ENCODE peak calls at places on chromosome 1, in six cellular contexts. One of them, this sample, is unnamed.

GRCh38 chr1:36528361-36529349 is 45.9 kb upstream of the CSF3R start:
- DNase-seq in activated T-helper 9 cell treated with anti-CD3 and anti-CD28 coated beads, Interleukin-2, amount 50 U/mL, for 16 hours: no peak
- DNase-seq in upper lobe of right lung: no peak
- DNase-seq in stimulated activated CD8-positive, alpha-beta memory T cell treated with anti-CD3 and anti-CD28 coated beads, Interleukin-12 subunit alpha, Interleukin-12 subunit beta, amount 100 ng/mL, for 4 hours: no peak
- DNase-seq in keratinocyte: no peak
- DNase-seq in endothelial cell: no peak
- DNase-seq in this sample: no peak

GRCh38 chr1:154419620-154420020 is 14.5 kb downstream of the IL6R start:
- DNase-seq in activated T-helper 9 cell treated with anti-CD3 and anti-CD28 coated beads, Interleukin-2, amount 50 U/mL, for 16 hours: no peak
- DNase-seq in upper lobe of right lung: peak; percentile 90
- DNase-seq in stimulated activated CD8-positive, alpha-beta memory T cell treated with anti-CD3 and anti-CD28 coated beads, Interleukin-12 subunit alpha, Interleukin-12 subunit beta, amount 100 ng/mL, for 4 hours: no peak
- DNase-seq in keratinocyte: no peak
- DNase-seq in endothelial cell: no peak
- DNase-seq in this sample: no peak

GRCh38 chr1:44576456-44577150 is 97.7 kb downstream of the TMEM53 start:
- DNase-seq in activated T-helper 9 cell treated with anti-CD3 and anti-CD28 coated beads, Interleukin-2, amount 50 U/mL, for 16 hours: no peak
- DNase-seq in upper lobe of right lung: no peak
- DNase-seq in stimulated activated CD8-positive, alpha-beta memory T cell treated with anti-CD3 and anti-CD28 coated beads, Interleukin-12 subunit alpha, Interleukin-12 subunit beta, amount 100 ng/mL, for 4 hours: no peak
- DNase-seq in keratinocyte: no peak
- DNase-seq in endothelial cell: peak; percentile 54
- DNase-seq in this sample: no peak

GRCh38 chr1:193543259-193543658 is 356.8 kb upstream of the B3GALT2 start:
- DNase-seq in activated T-helper 9 cell treated with anti-CD3 and anti-CD28 coated beads, Interleukin-2, amount 50 U/mL, for 16 hours: no peak
- DNase-seq in upper lobe of right lung: no peak
- DNase-seq in stimulated activated CD8-positive, alpha-beta memory T cell treated with anti-CD3 and anti-CD28 coated beads, Interleukin-12 subunit alpha, Interleukin-12 subunit beta, amount 100 ng/mL, for 4 hours: no peak
- DNase-seq in keratinocyte: no peak
- DNase-seq in endothelial cell: no peak
- DNase-seq in this sample: no peak

GRCh38 chr1:87572008-87572407 is 243.3 kb downstream of the LMO4 start:
- DNase-seq in activated T-helper 9 cell treated with anti-CD3 and anti-CD28 coated beads, Interleukin-2, amount 50 U/mL, for 16 hours: no peak
- DNase-seq in upper lobe of right lung: no peak
- DNase-seq in stimulated activated CD8-positive, alpha-beta memory T cell treated with anti-CD3 and anti-CD28 coated beads, Interleukin-12 subunit alpha, Interleukin-12 subunit beta, amount 100 ng/mL, for 4 hours: no peak
- DNase-seq in keratinocyte: no peak
- DNase-seq in endothelial cell: no peak
- DNase-seq in this sample: no peak

GRCh38 chr1:24954631-24955030 is 24.6 kb upstream of the RUNX3 start:
- DNase-seq in activated T-helper 9 cell treated with anti-CD3 and anti-CD28 coated beads, Interleukin-2, amount 50 U/mL, for 16 hours: no peak
- DNase-seq in upper lobe of right lung: no peak
- DNase-seq in stimulated activated CD8-positive, alpha-beta memory T cell treated with anti-CD3 and anti-CD28 coated beads, Interleukin-12 subunit alpha, Interleukin-12 subunit beta, amount 100 ng/mL, for 4 hours: no peak
- DNase-seq in keratinocyte: no peak
- DNase-seq in endothelial cell: no peak
- DNase-seq in this sample: no peak

GRCh38 chr1:66439028-66439427 is 94.9 kb upstream of the SGIP1 start:
- DNase-seq in activated T-helper 9 cell treated with anti-CD3 and anti-CD28 coated beads, Interleukin-2, amount 50 U/mL, for 16 hours: no peak
- DNase-seq in upper lobe of right lung: no peak
- DNase-seq in stimulated activated CD8-positive, alpha-beta memory T cell treated with anti-CD3 and anti-CD28 coated beads, Interleukin-12 subunit alpha, Interleukin-12 subunit beta, amount 100 ng/mL, for 4 hours: no peak
- DNase-seq in keratinocyte: no peak
- DNase-seq in endothelial cell: no peak
- DNase-seq in this sample: no peak

GRCh38 chr1:201774224-201774982 is 54.6 kb upstream of the IPO9 start:
- DNase-seq in activated T-helper 9 cell treated with anti-CD3 and anti-CD28 coated beads, Interleukin-2, amount 50 U/mL, for 16 hours: no peak
- DNase-seq in upper lobe of right lung: no peak
- DNase-seq in stimulated activated CD8-positive, alpha-beta memory T cell treated with anti-CD3 and anti-CD28 coated beads, Interleukin-12 subunit alpha, Interleukin-12 subunit beta, amount 100 ng/mL, for 4 hours: no peak
- DNase-seq in keratinocyte: no peak
- DNase-seq in endothelial cell: no peak
- DNase-seq in this sample: no peak

GRCh38 chr1:197140123-197140522 is 6.3 kb downstream of the ASPM start:
- DNase-seq in activated T-helper 9 cell treated with anti-CD3 and anti-CD28 coated beads, Interleukin-2, amount 50 U/mL, for 16 hours: no peak
- DNase-seq in upper lobe of right lung: no peak
- DNase-seq in stimulated activated CD8-positive, alpha-beta memory T cell treated with anti-CD3 and anti-CD28 coated beads, Interleukin-12 subunit alpha, Interleukin-12 subunit beta, amount 100 ng/mL, for 4 hours: no peak
- DNase-seq in keratinocyte: no peak
- DNase-seq in endothelial cell: no peak
- DNase-seq in this sample: no peak

GRCh38 chr1:168521391-168522000 is 22.3 kb downstream of the XCL2 start:
- DNase-seq in activated T-helper 9 cell treated with anti-CD3 and anti-CD28 coated beads, Interleukin-2, amount 50 U/mL, for 16 hours: no peak
- DNase-seq in upper lobe of right lung: no peak
- DNase-seq in stimulated activated CD8-positive, alpha-beta memory T cell treated with anti-CD3 and anti-CD28 coated beads, Interleukin-12 subunit alpha, Interleukin-12 subunit beta, amount 100 ng/mL, for 4 hours: no peak
- DNase-seq in keratinocyte: no peak
- DNase-seq in endothelial cell: no peak
- DNase-seq in this sample: no peak

GRCh38 chr1:81254560-81254959 is 546.2 kb upstream of the ADGRL2 start:
- DNase-seq in activated T-helper 9 cell treated with anti-CD3 and anti-CD28 coated beads, Interleukin-2, amount 50 U/mL, for 16 hours: no peak
- DNase-seq in upper lobe of right lung: no peak
- DNase-seq in stimulated activated CD8-positive, alpha-beta memory T cell treated with anti-CD3 and anti-CD28 coated beads, Interleukin-12 subunit alpha, Interleukin-12 subunit beta, amount 100 ng/mL, for 4 hours: no peak
- DNase-seq in keratinocyte: no peak
- DNase-seq in endothelial cell: peak; percentile 28
- DNase-seq in this sample: no peak

GRCh38 chr1:16631248-16632043 is 18.1 kb upstream of the NBPF1 start:
- DNase-seq in activated T-helper 9 cell treated with anti-CD3 and anti-CD28 coated beads, Interleukin-2, amount 50 U/mL, for 16 hours: no peak
- DNase-seq in upper lobe of right lung: peak; percentile 73
- DNase-seq in stimulated activated CD8-positive, alpha-beta memory T cell treated with anti-CD3 and anti-CD28 coated beads, Interleukin-12 subunit alpha, Interleukin-12 subunit beta, amount 100 ng/mL, for 4 hours: peak; percentile 0
- DNase-seq in keratinocyte: no peak
- DNase-seq in endothelial cell: no peak
- DNase-seq in this sample: no peak

GRCh38 chr1:66283583-66284041 is 250.3 kb upstream of the SGIP1 start:
- DNase-seq in activated T-helper 9 cell treated with anti-CD3 and anti-CD28 coated beads, Interleukin-2, amount 50 U/mL, for 16 hours: no peak
- DNase-seq in upper lobe of right lung: no peak
- DNase-seq in stimulated activated CD8-positive, alpha-beta memory T cell treated with anti-CD3 and anti-CD28 coated beads, Interleukin-12 subunit alpha, Interleukin-12 subunit beta, amount 100 ng/mL, for 4 hours: no peak
- DNase-seq in keratinocyte: no peak
- DNase-seq in endothelial cell: no peak
- DNase-seq in this sample: no peak

GRCh38 chr1:91611498-91611917 is 110.9 kb downstream of the CDC7 start:
- DNase-seq in activated T-helper 9 cell treated with anti-CD3 and anti-CD28 coated beads, Interleukin-2, amount 50 U/mL, for 16 hours: no peak
- DNase-seq in upper lobe of right lung: peak; percentile 69
- DNase-seq in stimulated activated CD8-positive, alpha-beta memory T cell treated with anti-CD3 and anti-CD28 coated beads, Interleukin-12 subunit alpha, Interleukin-12 subunit beta, amount 100 ng/mL, for 4 hours: no peak
- DNase-seq in keratinocyte: peak; percentile 17
- DNase-seq in endothelial cell: no peak
- DNase-seq in this sample: no peak

GRCh38 chr1:93716974-93717373 is 35.3 kb upstream of the BCAR3 start:
- DNase-seq in activated T-helper 9 cell treated with anti-CD3 and anti-CD28 coated beads, Interleukin-2, amount 50 U/mL, for 16 hours: no peak
- DNase-seq in upper lobe of right lung: no peak
- DNase-seq in stimulated activated CD8-positive, alpha-beta memory T cell treated with anti-CD3 and anti-CD28 coated beads, Interleukin-12 subunit alpha, Interleukin-12 subunit beta, amount 100 ng/mL, for 4 hours: no peak
- DNase-seq in keratinocyte: peak; percentile 60
- DNase-seq in endothelial cell: no peak
- DNase-seq in this sample: no peak

GRCh38 chr1:8266436-8267165 is 51.3 kb upstream of the SLC45A1 start:
- DNase-seq in activated T-helper 9 cell treated with anti-CD3 and anti-CD28 coated beads, Interleukin-2, amount 50 U/mL, for 16 hours: no peak
- DNase-seq in upper lobe of right lung: no peak
- DNase-seq in stimulated activated CD8-positive, alpha-beta memory T cell treated with anti-CD3 and anti-CD28 coated beads, Interleukin-12 subunit alpha, Interleukin-12 subunit beta, amount 100 ng/mL, for 4 hours: no peak
- DNase-seq in keratinocyte: no peak
- DNase-seq in endothelial cell: no peak
- DNase-seq in this sample: no peak

GRCh38 chr1:41462680-41463004 is 21.8 kb downstream of the EDN2 start:
- DNase-seq in activated T-helper 9 cell treated with anti-CD3 and anti-CD28 coated beads, Interleukin-2, amount 50 U/mL, for 16 hours: no peak
- DNase-seq in upper lobe of right lung: no peak
- DNase-seq in stimulated activated CD8-positive, alpha-beta memory T cell treated with anti-CD3 and anti-CD28 coated beads, Interleukin-12 subunit alpha, Interleukin-12 subunit beta, amount 100 ng/mL, for 4 hours: no peak
- DNase-seq in keratinocyte: no peak
- DNase-seq in endothelial cell: no peak
- DNase-seq in this sample: no peak

GRCh38 chr1:25517476-25518394 is 25.7 kb upstream of the LDLRAP1 start:
- DNase-seq in activated T-helper 9 cell treated with anti-CD3 and anti-CD28 coated beads, Interleukin-2, amount 50 U/mL, for 16 hours: no peak
- DNase-seq in upper lobe of right lung: peak; percentile 52
- DNase-seq in stimulated activated CD8-positive, alpha-beta memory T cell treated with anti-CD3 and anti-CD28 coated beads, Interleukin-12 subunit alpha, Interleukin-12 subunit beta, amount 100 ng/mL, for 4 hours: no peak
- DNase-seq in keratinocyte: no peak
- DNase-seq in endothelial cell: no peak
- DNase-seq in this sample: no peak

GRCh38 chr1:198556969-198557368 is 16.5 kb upstream of the ATP6V1G3 start:
- DNase-seq in activated T-helper 9 cell treated with anti-CD3 and anti-CD28 coated beads, Interleukin-2, amount 50 U/mL, for 16 hours: peak; percentile 15
- DNase-seq in upper lobe of right lung: no peak
- DNase-seq in stimulated activated CD8-positive, alpha-beta memory T cell treated with anti-CD3 and anti-CD28 coated beads, Interleukin-12 subunit alpha, Interleukin-12 subunit beta, amount 100 ng/mL, for 4 hours: peak; percentile 25
- DNase-seq in keratinocyte: no peak
- DNase-seq in endothelial cell: no peak
- DNase-seq in this sample: peak; percentile 42

GRCh38 chr1:183583466-183583865 is 6.8 kb downstream of the NCF2 start:
- DNase-seq in activated T-helper 9 cell treated with anti-CD3 and anti-CD28 coated beads, Interleukin-2, amount 50 U/mL, for 16 hours: no peak
- DNase-seq in upper lobe of right lung: peak; percentile 81
- DNase-seq in stimulated activated CD8-positive, alpha-beta memory T cell treated with anti-CD3 and anti-CD28 coated beads, Interleukin-12 subunit alpha, Interleukin-12 subunit beta, amount 100 ng/mL, for 4 hours: no peak
- DNase-seq in keratinocyte: no peak
- DNase-seq in endothelial cell: no peak
- DNase-seq in this sample: no peak

GRCh38 chr1:59292557-59292956 is 4.3 kb upstream of the FGGY start:
- DNase-seq in activated T-helper 9 cell treated with anti-CD3 and anti-CD28 coated beads, Interleukin-2, amount 50 U/mL, for 16 hours: no peak
- DNase-seq in upper lobe of right lung: no peak
- DNase-seq in stimulated activated CD8-positive, alpha-beta memory T cell treated with anti-CD3 and anti-CD28 coated beads, Interleukin-12 subunit alpha, Interleukin-12 subunit beta, amount 100 ng/mL, for 4 hours: no peak
- DNase-seq in keratinocyte: no peak
- DNase-seq in endothelial cell: no peak
- DNase-seq in this sample: no peak

GRCh38 chr1:44408181-44409018 is 3.3 kb downstream of the RNF220 start:
- DNase-seq in activated T-helper 9 cell treated with anti-CD3 and anti-CD28 coated beads, Interleukin-2, amount 50 U/mL, for 16 hours: no peak
- DNase-seq in upper lobe of right lung: no peak
- DNase-seq in stimulated activated CD8-positive, alpha-beta memory T cell treated with anti-CD3 and anti-CD28 coated beads, Interleukin-12 subunit alpha, Interleukin-12 subunit beta, amount 100 ng/mL, for 4 hours: no peak
- DNase-seq in keratinocyte: no peak
- DNase-seq in endothelial cell: peak; percentile 51
- DNase-seq in this sample: no peak

GRCh38 chr1:51341876-51342496 is 11.6 kb upstream of the TTC39A start:
- DNase-seq in activated T-helper 9 cell treated with anti-CD3 and anti-CD28 coated beads, Interleukin-2, amount 50 U/mL, for 16 hours: no peak
- DNase-seq in upper lobe of right lung: no peak
- DNase-seq in stimulated activated CD8-positive, alpha-beta memory T cell treated with anti-CD3 and anti-CD28 coated beads, Interleukin-12 subunit alpha, Interleukin-12 subunit beta, amount 100 ng/mL, for 4 hours: no peak
- DNase-seq in keratinocyte: no peak
- DNase-seq in endothelial cell: no peak
- DNase-seq in this sample: no peak

GRCh38 chr1:219120625-219121544 is 52.8 kb upstream of the LYPLAL1 start:
- DNase-seq in activated T-helper 9 cell treated with anti-CD3 and anti-CD28 coated beads, Interleukin-2, amount 50 U/mL, for 16 hours: no peak
- DNase-seq in upper lobe of right lung: no peak
- DNase-seq in stimulated activated CD8-positive, alpha-beta memory T cell treated with anti-CD3 and anti-CD28 coated beads, Interleukin-12 subunit alpha, Interleukin-12 subunit beta, amount 100 ng/mL, for 4 hours: no peak
- DNase-seq in keratinocyte: no peak
- DNase-seq in endothelial cell: no peak
- DNase-seq in this sample: no peak

GRCh38 chr1:31410871-31411270 is 2.1 kb upstream of the SERINC2 start:
- DNase-seq in activated T-helper 9 cell treated with anti-CD3 and anti-CD28 coated beads, Interleukin-2, amount 50 U/mL, for 16 hours: no peak
- DNase-seq in upper lobe of right lung: no peak
- DNase-seq in stimulated activated CD8-positive, alpha-beta memory T cell treated with anti-CD3 and anti-CD28 coated beads, Interleukin-12 subunit alpha, Interleukin-12 subunit beta, amount 100 ng/mL, for 4 hours: no peak
- DNase-seq in keratinocyte: no peak
- DNase-seq in endothelial cell: no peak
- DNase-seq in this sample: no peak

GRCh38 chr1:119873166-119874025 is 22.9 kb downstream of the ADAM30 start:
- DNase-seq in activated T-helper 9 cell treated with anti-CD3 and anti-CD28 coated beads, Interleukin-2, amount 50 U/mL, for 16 hours: no peak
- DNase-seq in upper lobe of right lung: no peak
- DNase-seq in stimulated activated CD8-positive, alpha-beta memory T cell treated with anti-CD3 and anti-CD28 coated beads, Interleukin-12 subunit alpha, Interleukin-12 subunit beta, amount 100 ng/mL, for 4 hours: no peak
- DNase-seq in keratinocyte: no peak
- DNase-seq in endothelial cell: no peak
- DNase-seq in this sample: no peak

GRCh38 chr1:207021139-207021861 is 11.3 kb downstream of the C1orf116 start:
- DNase-seq in activated T-helper 9 cell treated with anti-CD3 and anti-CD28 coated beads, Interleukin-2, amount 50 U/mL, for 16 hours: no peak
- DNase-seq in upper lobe of right lung: no peak
- DNase-seq in stimulated activated CD8-positive, alpha-beta memory T cell treated with anti-CD3 and anti-CD28 coated beads, Interleukin-12 subunit alpha, Interleukin-12 subunit beta, amount 100 ng/mL, for 4 hours: no peak
- DNase-seq in keratinocyte: no peak
- DNase-seq in endothelial cell: no peak
- DNase-seq in this sample: no peak

GRCh38 chr1:217133092-217133491 is 409.9 kb upstream of the ESRRG start:
- DNase-seq in activated T-helper 9 cell treated with anti-CD3 and anti-CD28 coated beads, Interleukin-2, amount 50 U/mL, for 16 hours: no peak
- DNase-seq in upper lobe of right lung: no peak
- DNase-seq in stimulated activated CD8-positive, alpha-beta memory T cell treated with anti-CD3 and anti-CD28 coated beads, Interleukin-12 subunit alpha, Interleukin-12 subunit beta, amount 100 ng/mL, for 4 hours: no peak
- DNase-seq in keratinocyte: no peak
- DNase-seq in endothelial cell: no peak
- DNase-seq in this sample: no peak